ENCODE peak calls at places on chromosome 14, in ten cellular contexts. I, Q, E, D, A, H, T, G, M and S are unnamed samples. For H3K4me1, the result is how much of the 10 kb centered on the place peaks cover.

GRCh38 chr14:81400852-81401251 is 728 bp upstream of the STON2 start:
- DNase-seq in A (no peak), D (peak), E (no peak), H (peak), Q (peak), M (peak), T (peak), I (peak), G (peak), S (no peak)

GRCh38 chr14:90308561-90308960 is 23.2 kb downstream of the NRDE2 start:
- DNase-seq in M (no peak), H (no peak), T (no peak), E (no peak), I (no peak), Q (no peak), D (no peak), G (no peak), A (no peak), S (no peak)

GRCh38 chr14:65471038-65471878 is 58.7 kb downstream of the FUT8 start:
- DNase-seq in E (no peak), Q (no peak), T (no peak), M (peak), G (no peak), I (no peak), D (no peak), A (no peak), H (no peak), S (no peak)

GRCh38 chr14:44589180-44589579 is 82.1 kb upstream of the FSCB start:
- DNase-seq in G (no peak), A (no peak), H (no peak), M (no peak), T (no peak), Q (no peak), I (no peak), D (no peak), E (no peak), S (no peak)

GRCh38 chr14:31582286-31582691 is 21.1 kb downstream of the NUBPL start:
- DNase-seq in D (no peak), G (no peak), I (no peak), A (no peak), Q (no peak), E (no peak), M (peak), T (no peak), H (peak), S (no peak)

GRCh38 chr14:81452341-81452740 is 52.2 kb upstream of the STON2 start:
- DNase-seq in I (no peak), Q (no peak), A (no peak), G (no peak), M (no peak), T (no peak), D (no peak), E (no peak), H (no peak), S (no peak)

GRCh38 chr14:80906946-80907345 is 34.6 kb downstream of the CEP128 start:
- DNase-seq in A (no peak), T (no peak), M (no peak), E (no peak), G (no peak), I (no peak), D (no peak), Q (no peak), H (peak), S (no peak)

GRCh38 chr14:48944802-48945201 is 641.4 kb downstream of the RPS29 start:
- DNase-seq in D (no peak), G (no peak), T (no peak), A (no peak), H (no peak), M (no peak), Q (no peak), I (no peak), E (no peak), S (no peak)

GRCh38 chr14:32050839-32051238 is 26.3 kb upstream of the ARHGAP5 start:
- DNase-seq in G (no peak), T (no peak), Q (no peak), E (no peak), D (no peak), M (no peak), A (no peak), I (no peak), H (no peak), S (no peak)

GRCh38 chr14:35879654-35880249 is 53.6 kb downstream of the BRMS1L start:
- DNase-seq in M (peak), I (no peak), H (peak), T (no peak), A (no peak), D (no peak), Q (no peak), E (peak), G (no peak), S (peak)

GRCh38 chr14:61528591-61529021 is 166.7 kb upstream of the HIF1A start:
- DNase-seq in H (peak), E (no peak), A (no peak), G (peak), Q (no peak), T (no peak), D (no peak), I (no peak), M (no peak), S (no peak)

GRCh38 chr14:72736348-72736747 is 157.6 kb downstream of the DPF3 start:
- DNase-seq in E (no peak), H (peak), A (no peak), M (no peak), Q (no peak), I (peak), T (no peak), D (no peak), G (no peak), S (no peak)

GRCh38 chr14:76953196-76953945 is 75.1 kb downstream of the IRF2BPL start:
- DNase-seq in E (no peak), M (no peak), A (peak), T (peak), H (peak), G (peak), D (peak), I (peak), Q (peak), S (peak)

GRCh38 chr14:63940387-63940786 is 87.6 kb downstream of the SYNE2 start:
- DNase-seq in H (no peak), A (no peak), I (no peak), G (no peak), M (no peak), D (no peak), Q (no peak), E (peak), T (no peak), S (peak)
- H3K4me1 ChIP-seq in H (under half), A (under half), I (under half), G (under half), M (under half), D (under half), Q (under half), E (under half), T (under half), S (under half)

GRCh38 chr14:68141531-68142088 is 322.0 kb downstream of the RAD51B start:
- DNase-seq in T (no peak), E (no peak), I (no peak), A (no peak), M (no peak), D (no peak), G (no peak), H (peak), Q (no peak), S (peak)

GRCh38 chr14:68137704-68138619 is 318.4 kb downstream of the RAD51B start:
- DNase-seq in E (no peak), G (peak), I (peak), M (peak), H (peak), A (no peak), T (no peak), D (peak), Q (peak), S (peak)

GRCh38 chr14:68139466-68140110 is 320.0 kb downstream of the RAD51B start:
- DNase-seq in A (no peak), G (no peak), Q (no peak), I (no peak), T (no peak), E (no peak), H (no peak), M (no peak), D (no peak), S (peak)

GRCh38 chr14:68140801-68141200 is 321.2 kb downstream of the RAD51B start:
- DNase-seq in M (no peak), D (no peak), A (no peak), T (no peak), H (no peak), I (no peak), Q (no peak), G (no peak), E (no peak), S (peak)

DNA sequence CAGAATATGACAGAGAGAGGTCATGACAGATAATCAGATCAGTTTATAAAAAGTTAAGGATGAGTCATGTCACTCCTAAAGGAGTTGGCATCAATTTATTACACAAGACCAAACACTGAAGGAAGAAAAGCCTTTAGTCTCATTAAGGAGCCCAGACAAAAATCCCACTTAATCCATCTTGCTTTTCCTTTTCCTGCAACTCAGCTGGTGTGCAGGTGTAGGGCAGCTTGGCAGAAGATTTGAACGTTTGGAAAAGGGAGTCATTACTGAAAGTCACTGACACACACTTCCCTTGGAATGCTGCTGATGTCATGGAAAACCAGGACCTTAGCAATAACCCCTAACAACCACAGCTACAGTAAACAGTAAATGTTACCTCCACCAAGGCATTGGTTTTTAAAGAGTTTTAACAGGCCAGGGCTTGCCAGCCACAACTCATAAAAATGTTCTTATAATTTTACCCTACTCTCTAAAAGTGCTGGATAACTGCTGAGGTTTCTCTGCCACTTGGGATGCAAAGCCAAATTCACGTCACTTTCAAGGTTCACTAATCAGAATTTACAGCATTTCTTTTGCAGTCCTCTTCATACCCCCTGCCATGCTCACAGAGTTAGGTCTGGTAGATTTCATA is 320.6 kb downstream of the RAD51B start:
- DNase-seq in T (no peak), Q (peak), E (no peak), A (no peak), I (peak), G (peak), H (peak), D (no peak), M (peak), S (peak)
- H3K4me1 ChIP-seq in T (under half), Q (under half), E (under half), A (under half), I (under half), G (half or more), H (under half), D (half or more), M (under half), S (under half)

GRCh38 chr14:95142208-95142607 is 15.1 kb downstream of the DICER1 start:
- DNase-seq in E (no peak), Q (no peak), G (no peak), H (no peak), M (no peak), I (no peak), A (no peak), T (no peak), D (no peak), S (no peak)
- H3K4me1 ChIP-seq in E (under half), Q (half or more), G (under half), H (under half), M (under half), I (under half), A (half or more), T (half or more), D (half or more), S (under half)

DNA sequence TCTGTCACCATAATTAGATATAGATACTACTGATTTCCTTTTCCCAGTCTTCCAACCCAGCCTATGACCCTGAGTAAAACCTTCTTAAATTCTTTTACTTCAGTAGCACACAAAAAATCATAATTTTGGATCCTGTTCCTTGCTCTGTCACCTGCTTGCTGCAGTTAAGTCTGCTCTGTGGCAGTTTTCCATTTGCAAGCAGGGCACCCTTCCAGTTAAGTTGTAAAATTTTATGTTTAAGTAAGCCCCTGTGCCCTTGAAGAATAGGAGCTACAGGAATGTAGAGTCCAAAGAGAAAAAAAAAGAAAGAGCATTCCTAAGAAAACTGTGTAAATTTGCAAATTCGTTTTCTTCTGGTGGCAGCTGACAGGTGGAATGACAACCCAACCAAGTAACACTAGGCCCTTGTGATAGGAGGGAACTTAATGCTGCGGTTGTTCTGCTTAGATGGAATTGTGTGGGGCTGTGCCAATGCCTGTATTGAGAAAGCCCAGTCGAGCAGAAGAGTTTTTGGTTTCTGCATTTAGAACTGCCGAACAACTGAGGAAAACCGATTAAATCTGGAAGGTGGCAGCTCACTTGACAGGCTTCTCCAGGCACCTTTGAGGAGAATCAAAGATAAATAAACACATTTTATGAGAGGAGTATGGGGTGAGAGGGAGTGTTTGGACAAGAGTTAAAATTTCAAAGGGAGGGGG is 279.9 kb downstream of the RAD51B start:
- DNase-seq in G (no peak), E (no peak), I (no peak), Q (no peak), H (no peak), D (no peak), M (no peak), A (no peak), T (no peak), S (no peak)
- H3K4me1 ChIP-seq in G (under half), E (under half), I (under half), Q (under half), H (under half), D (under half), M (under half), A (under half), T (under half), S (under half)

DNA sequence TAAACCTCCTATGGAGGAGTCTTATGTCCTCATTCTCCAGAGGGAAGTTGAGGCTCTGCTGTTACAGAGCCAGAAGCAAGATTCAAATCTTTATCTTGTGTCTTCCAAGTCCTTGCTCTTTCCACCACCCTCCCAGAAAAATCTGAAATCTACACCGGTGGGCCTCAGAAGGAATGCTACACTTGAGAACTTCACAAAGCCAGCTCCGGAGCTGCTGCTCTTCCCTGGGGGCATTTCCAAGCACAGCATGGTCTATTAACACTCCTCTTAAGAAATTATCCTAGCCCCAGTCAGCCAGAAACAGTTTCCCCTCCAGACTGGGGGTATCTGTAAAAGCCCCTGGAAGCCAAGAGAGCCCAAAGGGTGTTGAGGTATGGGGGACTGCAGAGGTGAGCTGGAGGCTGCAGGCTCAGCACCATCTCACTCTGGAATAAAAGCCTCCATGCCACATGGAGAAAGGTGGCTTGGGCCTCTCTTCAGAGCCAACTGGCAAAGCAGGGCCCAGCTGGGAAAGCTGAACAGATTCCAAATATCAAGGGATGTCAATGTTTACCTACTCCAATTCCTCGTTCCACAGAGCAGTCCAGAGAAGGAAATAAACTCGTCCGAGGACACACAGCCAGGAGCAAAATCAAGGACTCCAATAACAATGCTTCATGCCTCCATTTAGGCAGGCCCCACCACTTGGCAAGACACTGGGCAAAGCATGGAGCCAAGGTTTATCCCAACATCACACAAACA is 36.1 kb upstream of the PNMA1 start:
- DNase-seq in Q (no peak), I (peak), H (no peak), M (no peak), E (no peak), D (no peak), T (no peak), G (no peak), A (no peak), S (peak)
- H3K4me1 ChIP-seq in Q (half or more), I (half or more), H (half or more), M (under half), E (half or more), D (half or more), T (half or more), G (half or more), A (half or more), S (half or more)

DNA sequence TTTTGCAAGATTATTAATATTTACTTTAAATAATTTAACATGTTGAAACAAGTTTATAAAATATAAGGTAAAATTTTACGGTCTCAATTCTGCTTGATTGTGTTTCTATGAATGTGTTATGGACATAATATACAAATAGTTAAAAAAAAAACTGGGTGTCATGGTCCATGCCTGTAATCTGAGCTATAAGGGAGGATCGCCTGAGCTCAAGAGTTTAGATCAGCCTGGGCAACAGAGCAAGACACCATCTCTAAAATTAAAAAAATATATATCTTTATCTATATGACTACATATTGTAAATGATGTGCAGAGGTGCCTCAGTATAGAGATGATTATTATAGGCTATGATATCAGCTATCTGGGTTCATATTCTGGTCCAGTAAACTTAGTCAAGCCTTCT is 9.9 kb downstream of the PAPOLA start:
- DNase-seq in D (no peak), M (no peak), I (no peak), T (no peak), H (no peak), Q (no peak), G (no peak), A (no peak), E (no peak), S (no peak)
- H3K4me1 ChIP-seq in D (half or more), M (under half), I (half or more), T (half or more), H (under half), Q (half or more), G (under half), A (half or more), E (half or more), S (under half)

DNA sequence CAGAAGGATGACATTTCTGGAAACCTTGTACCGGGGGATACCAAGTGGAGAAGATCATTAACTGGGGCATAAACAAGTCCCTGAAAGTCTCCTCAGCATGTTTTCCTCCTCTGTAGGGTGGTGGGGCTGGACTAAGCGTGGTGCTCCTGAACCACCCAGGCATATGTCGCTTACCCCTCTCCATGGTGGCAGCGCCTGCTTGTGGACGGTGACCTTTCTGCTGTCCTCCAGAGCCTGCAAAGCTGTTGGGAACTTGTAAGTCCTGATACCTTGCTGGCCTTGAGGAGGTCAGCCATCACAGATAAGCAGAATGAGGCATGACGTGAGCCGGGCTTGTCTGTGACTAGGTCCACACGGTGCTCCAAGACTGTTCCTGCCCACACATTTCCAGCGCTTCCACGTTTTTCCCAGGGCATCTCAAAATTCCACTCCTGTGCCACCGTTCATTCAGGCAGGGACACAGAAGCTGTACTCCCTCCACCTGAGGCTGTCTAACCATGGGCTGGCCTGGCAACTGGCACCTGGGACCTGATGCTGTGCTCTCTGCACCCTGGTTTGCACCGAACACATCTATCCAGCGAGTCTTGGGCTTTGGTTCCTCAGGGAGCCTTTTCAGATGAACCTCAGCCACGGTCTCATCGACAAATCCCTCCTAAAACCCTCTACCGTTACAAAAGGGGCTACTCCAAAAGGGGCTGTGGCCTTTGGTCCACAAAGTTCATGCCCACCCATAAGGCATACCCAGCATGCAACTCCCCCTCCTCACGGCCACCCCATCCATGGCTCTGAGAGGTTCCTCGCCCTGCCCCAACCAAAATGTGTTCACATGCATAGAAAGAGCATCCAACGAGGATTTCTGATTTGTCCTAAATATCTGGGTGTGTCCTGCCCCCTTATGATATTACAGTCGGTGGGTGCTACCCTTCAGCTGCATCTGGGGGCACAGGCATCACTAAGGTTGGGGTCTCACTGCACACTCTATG is 199.6 kb upstream of the DIO3 start:
- DNase-seq in E (no peak), D (no peak), A (no peak), Q (no peak), H (no peak), I (no peak), G (no peak), T (no peak), M (no peak), S (no peak)
- H3K4me1 ChIP-seq in E (under half), D (under half), A (under half), Q (under half), H (under half), I (under half), G (under half), T (under half), M (under half), S (under half)

GRCh38 chr14:103126088-103126872 is 3.0 kb downstream of the TNFAIP2 start:
- DNase-seq in D (peak), H (no peak), G (no peak), E (no peak), Q (peak), I (no peak), T (peak), M (no peak), A (peak), S (no peak)
- H3K4me1 ChIP-seq in D (under half), H (under half), G (under half), E (under half), Q (half or more), I (half or more), T (half or more), M (under half), A (under half), S (under half)

GRCh38 chr14:91365552-91365951 is 52.1 kb downstream of the CCDC88C start:
- DNase-seq in T (no peak), D (no peak), G (no peak), I (no peak), E (no peak), A (no peak), H (no peak), M (no peak), Q (no peak), S (no peak)
- H3K4me1 ChIP-seq in T (half or more), D (under half), G (under half), I (half or more), E (half or more), A (under half), H (under half), M (under half), Q (under half), S (under half)